ENCODE peak calls at places on chromosomes 1 and 21, in four cellular contexts. One of them, this sample, is unnamed. For H3K4me1, the result is how much of the 10 kb centered on the place peaks cover.

GRCh38 chr1:210123383-210123782 is 109.2 kb upstream of the SERTAD4 start:
- DNase-seq in Peyer's patch: no peak
- DNase-seq in K562: no peak
- DNase-seq in heart left ventricle: no peak
- DNase-seq in this sample: no peak

GRCh38 chr1:17553970-17554369 is 14.5 kb downstream of the ARHGEF10L start:
- DNase-seq in Peyer's patch: no peak
- DNase-seq in K562: no peak
- DNase-seq in heart left ventricle: no peak
- DNase-seq in this sample: no peak

GRCh38 chr1:50438945-50439344 is 15.7 kb upstream of the DMRTA2 start:
- DNase-seq in Peyer's patch: no peak
- DNase-seq in K562: no peak
- DNase-seq in heart left ventricle: no peak
- DNase-seq in this sample: no peak

GRCh38 chr1:62800825-62801306 is 16.9 kb downstream of the ATG4C start:
- DNase-seq in Peyer's patch: no peak
- DNase-seq in K562: no peak
- DNase-seq in heart left ventricle: no peak
- DNase-seq in this sample: no peak

GRCh38 chr1:9827558-9828185 is 3.9 kb upstream of the CLSTN1 start:
- DNase-seq in Peyer's patch: no peak
- DNase-seq in K562: peak
- DNase-seq in heart left ventricle: peak
- DNase-seq in this sample: no peak

GRCh38 chr1:3672231-3672970 is 20.1 kb downstream of the TP73 start:
- DNase-seq in Peyer's patch: peak
- DNase-seq in K562: no peak
- DNase-seq in heart left ventricle: no peak
- DNase-seq in this sample: no peak

GRCh38 chr1:53025034-53025777 is 36.8 kb upstream of the PODN start:
- DNase-seq in Peyer's patch: peak
- DNase-seq in K562: peak
- DNase-seq in heart left ventricle: peak
- DNase-seq in this sample: no peak

GRCh38 chr1:245041058-245041698 is 113.6 kb upstream of the KIF26B start:
- DNase-seq in Peyer's patch: no peak
- DNase-seq in K562: no peak
- DNase-seq in heart left ventricle: no peak
- DNase-seq in this sample: no peak

GRCh38 chr1:201138311-201138840 is 11.4 kb upstream of the ASCL5 start:
- DNase-seq in Peyer's patch: no peak
- DNase-seq in K562: no peak
- DNase-seq in heart left ventricle: no peak
- DNase-seq in this sample: no peak

GRCh38 chr1:109167114-109167513 is 46.6 kb upstream of the SARS1 start:
- DNase-seq in Peyer's patch: no peak
- DNase-seq in K562: no peak
- DNase-seq in heart left ventricle: no peak
- DNase-seq in this sample: no peak

GRCh38 chr1:46802081-46802480 is 3.2 kb downstream of the CYP4B1 start:
- DNase-seq in Peyer's patch: no peak
- DNase-seq in K562: no peak
- DNase-seq in heart left ventricle: no peak
- DNase-seq in this sample: no peak

GRCh38 chr1:107183011-107183410 is 42.2 kb downstream of the NTNG1 start:
- DNase-seq in Peyer's patch: no peak
- DNase-seq in K562: no peak
- DNase-seq in heart left ventricle: no peak
- DNase-seq in this sample: no peak

GRCh38 chr1:184163674-184164470 is 112.3 kb downstream of the TSEN15 start:
- DNase-seq in Peyer's patch: no peak
- DNase-seq in K562: no peak
- DNase-seq in heart left ventricle: peak
- DNase-seq in this sample: no peak

GRCh38 chr21:41965447-41966340 is 11.9 kb upstream of the C2CD2 start:
- DNase-seq in Peyer's patch: peak
- DNase-seq in K562: no peak
- DNase-seq in heart left ventricle: no peak
- DNase-seq in this sample: no peak

GRCh38 chr1:79716481-79716880 is 710.0 kb upstream of the ADGRL4 start:
- DNase-seq in Peyer's patch: no peak
- DNase-seq in K562: no peak
- DNase-seq in heart left ventricle: no peak
- DNase-seq in this sample: no peak

GRCh38 chr1:204483791-204484190 is 10.8 kb downstream of the PIK3C2B start:
- DNase-seq in Peyer's patch: no peak
- DNase-seq in K562: no peak
- DNase-seq in heart left ventricle: no peak
- DNase-seq in this sample: no peak

GRCh38 chr1:26234644-26235384 is 814 bp downstream of the CEP85 start:
- DNase-seq in Peyer's patch: no peak
- DNase-seq in K562: peak
- DNase-seq in heart left ventricle: no peak
- DNase-seq in this sample: peak

GRCh38 chr1:18474559-18474958 is 6.2 kb upstream of the KLHDC7A start:
- DNase-seq in Peyer's patch: no peak
- DNase-seq in K562: no peak
- DNase-seq in heart left ventricle: no peak
- DNase-seq in this sample: no peak

GRCh38 chr1:8767006-8767405 is 50.4 kb downstream of the RERE start:
- DNase-seq in Peyer's patch: no peak
- DNase-seq in K562: no peak
- DNase-seq in heart left ventricle: no peak
- DNase-seq in this sample: no peak

GRCh38 chr1:51063121-51063520 is 38.9 kb upstream of the C1orf185 start:
- DNase-seq in Peyer's patch: no peak
- DNase-seq in K562: no peak
- DNase-seq in heart left ventricle: no peak
- DNase-seq in this sample: no peak

GRCh38 chr1:109814993-109815786 is 51.5 kb upstream of the EPS8L3 start:
- DNase-seq in Peyer's patch: no peak
- DNase-seq in K562: no peak
- DNase-seq in heart left ventricle: no peak
- DNase-seq in this sample: no peak

GRCh38 chr1:214471458-214471857 is 79.9 kb downstream of the PTPN14 start:
- DNase-seq in Peyer's patch: no peak
- DNase-seq in K562: no peak
- DNase-seq in heart left ventricle: no peak
- DNase-seq in this sample: no peak
- H3K4me1 ChIP-seq in Peyer's patch: under half
- H3K4me1 ChIP-seq in K562: under half
- H3K4me1 ChIP-seq in heart left ventricle: under half
- H3K4me1 ChIP-seq in this sample: under half

GRCh38 chr1:21537932-21538630 is 28.9 kb downstream of the ALPL start:
- DNase-seq in Peyer's patch: no peak
- DNase-seq in K562: no peak
- DNase-seq in heart left ventricle: peak
- DNase-seq in this sample: no peak

GRCh38 chr1:21541330-21541729 is 32.1 kb downstream of the ALPL start:
- DNase-seq in Peyer's patch: no peak
- DNase-seq in K562: no peak
- DNase-seq in heart left ventricle: no peak
- DNase-seq in this sample: no peak

GRCh38 chr1:21537511-21537931 is 28.3 kb downstream of the ALPL start:
- DNase-seq in Peyer's patch: no peak
- DNase-seq in K562: no peak
- DNase-seq in heart left ventricle: peak
- DNase-seq in this sample: no peak

GRCh38 chr1:21541835-21542234 is 32.6 kb downstream of the ALPL start:
- DNase-seq in Peyer's patch: no peak
- DNase-seq in K562: no peak
- DNase-seq in heart left ventricle: peak
- DNase-seq in this sample: no peak

GRCh38 chr1:21539933-21540332 is 30.7 kb downstream of the ALPL start:
- DNase-seq in Peyer's patch: no peak
- DNase-seq in K562: no peak
- DNase-seq in heart left ventricle: peak
- DNase-seq in this sample: peak
- TF ChIP-seq CTCF in Peyer's patch: no peak
- TF ChIP-seq CTCF in K562: peak
- TF ChIP-seq CTCF in heart left ventricle: no peak
- TF ChIP-seq CTCF in this sample: no peak

GRCh38 chr1:237562247-237562823 is 328.4 kb downstream of the ZP4 start:
- DNase-seq in Peyer's patch: no peak
- DNase-seq in K562: peak
- DNase-seq in heart left ventricle: no peak
- DNase-seq in this sample: peak

GRCh38 chr1:237553078-237553477 is 337.6 kb downstream of the ZP4 start:
- DNase-seq in Peyer's patch: no peak
- DNase-seq in K562: no peak
- DNase-seq in heart left ventricle: no peak
- DNase-seq in this sample: no peak

GRCh38 chr1:237556911-237557310 is 333.8 kb downstream of the ZP4 start:
- DNase-seq in Peyer's patch: no peak
- DNase-seq in K562: no peak
- DNase-seq in heart left ventricle: no peak
- DNase-seq in this sample: no peak
- TF ChIP-seq POLR2A in Peyer's patch: no peak
- TF ChIP-seq POLR2A in K562: no peak
- TF ChIP-seq POLR2A in heart left ventricle: no peak
- TF ChIP-seq POLR2A in this sample: no peak

DNA sequence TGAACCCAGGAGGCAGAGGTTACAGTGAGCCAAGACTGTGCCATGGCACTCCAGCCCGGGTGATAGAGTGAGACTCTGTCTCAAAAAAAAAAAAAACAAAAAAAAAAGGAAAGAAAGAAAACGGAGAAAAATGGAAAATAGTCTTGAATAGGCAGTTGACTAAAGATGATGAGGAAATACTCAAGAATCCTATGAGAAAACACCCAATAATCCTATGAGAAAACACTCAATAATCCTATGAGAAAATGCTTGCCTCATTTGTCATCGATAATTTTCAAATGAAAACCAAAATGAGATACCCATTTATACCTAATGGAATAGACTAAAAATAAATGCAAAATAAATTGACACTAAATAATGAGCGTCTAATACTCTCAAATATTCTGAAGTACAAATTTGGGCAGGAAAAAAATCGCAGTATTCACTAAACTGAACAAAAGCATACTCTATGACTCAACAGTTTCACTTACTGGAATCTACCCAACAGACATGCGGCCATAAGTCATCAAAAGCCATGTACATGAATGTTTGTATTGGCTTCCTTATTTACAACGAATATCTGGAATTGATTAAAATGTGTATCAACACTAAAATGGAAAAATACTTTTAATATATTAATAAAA is 733.9 kb upstream of the CHRM3 start:
- DNase-seq in Peyer's patch: no peak
- DNase-seq in K562: no peak
- DNase-seq in heart left ventricle: no peak
- DNase-seq in this sample: no peak
- H3K4me1 ChIP-seq in Peyer's patch: under half
- H3K4me1 ChIP-seq in K562: under half
- H3K4me1 ChIP-seq in heart left ventricle: under half
- H3K4me1 ChIP-seq in this sample: under half

GRCh38 chr1:116854294-116854693 is 55.4 kb upstream of the PTGFRN start:
- DNase-seq in Peyer's patch: no peak
- DNase-seq in K562: no peak
- DNase-seq in heart left ventricle: no peak
- DNase-seq in this sample: no peak
- TF ChIP-seq CTCF in Peyer's patch: peak
- TF ChIP-seq CTCF in K562: no peak
- TF ChIP-seq CTCF in heart left ventricle: peak
- TF ChIP-seq CTCF in this sample: no peak

DNA sequence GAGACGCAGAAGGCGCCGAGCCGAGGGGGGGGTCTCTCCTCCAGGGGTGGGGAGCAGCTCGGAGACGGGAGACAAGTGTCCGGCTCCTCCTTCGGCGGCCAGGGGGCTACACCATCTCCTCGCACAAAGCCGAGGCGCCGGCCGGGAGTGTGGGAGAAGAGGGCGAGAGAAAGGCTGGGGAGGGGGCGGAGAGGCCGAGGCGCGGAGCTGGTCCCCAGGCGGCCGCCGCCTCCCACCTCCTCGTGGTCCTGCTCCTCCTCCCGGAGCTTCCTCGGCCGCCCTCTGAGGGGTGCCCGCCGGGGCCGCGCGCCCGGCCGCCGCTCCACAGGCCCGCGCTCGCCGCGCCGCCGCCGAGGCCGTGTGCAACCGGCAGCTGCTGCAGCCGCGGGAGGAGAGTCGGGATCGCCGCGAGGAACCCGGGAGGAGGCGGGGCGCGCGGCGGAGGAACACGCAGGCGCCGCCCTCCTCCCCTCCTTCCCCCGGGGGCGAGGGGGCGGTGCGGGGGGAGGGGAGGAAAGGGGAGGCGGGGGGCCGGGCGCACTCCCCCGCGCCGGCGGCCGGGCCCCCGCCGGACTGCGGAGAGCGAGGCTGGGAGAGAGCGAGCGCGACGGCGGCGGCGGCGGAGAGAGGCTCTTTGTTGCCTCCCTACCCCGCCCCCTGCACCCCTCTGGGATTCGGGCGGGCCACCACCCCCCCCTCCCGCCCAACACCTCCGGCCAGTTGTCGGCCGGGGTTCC is at the start of gene ENAH:
- DNase-seq in Peyer's patch: peak
- DNase-seq in K562: peak
- DNase-seq in heart left ventricle: peak
- DNase-seq in this sample: peak
- TF ChIP-seq POLR2A in Peyer's patch: peak
- TF ChIP-seq POLR2A in K562: no peak
- TF ChIP-seq POLR2A in heart left ventricle: peak
- TF ChIP-seq POLR2A in this sample: peak

DNA sequence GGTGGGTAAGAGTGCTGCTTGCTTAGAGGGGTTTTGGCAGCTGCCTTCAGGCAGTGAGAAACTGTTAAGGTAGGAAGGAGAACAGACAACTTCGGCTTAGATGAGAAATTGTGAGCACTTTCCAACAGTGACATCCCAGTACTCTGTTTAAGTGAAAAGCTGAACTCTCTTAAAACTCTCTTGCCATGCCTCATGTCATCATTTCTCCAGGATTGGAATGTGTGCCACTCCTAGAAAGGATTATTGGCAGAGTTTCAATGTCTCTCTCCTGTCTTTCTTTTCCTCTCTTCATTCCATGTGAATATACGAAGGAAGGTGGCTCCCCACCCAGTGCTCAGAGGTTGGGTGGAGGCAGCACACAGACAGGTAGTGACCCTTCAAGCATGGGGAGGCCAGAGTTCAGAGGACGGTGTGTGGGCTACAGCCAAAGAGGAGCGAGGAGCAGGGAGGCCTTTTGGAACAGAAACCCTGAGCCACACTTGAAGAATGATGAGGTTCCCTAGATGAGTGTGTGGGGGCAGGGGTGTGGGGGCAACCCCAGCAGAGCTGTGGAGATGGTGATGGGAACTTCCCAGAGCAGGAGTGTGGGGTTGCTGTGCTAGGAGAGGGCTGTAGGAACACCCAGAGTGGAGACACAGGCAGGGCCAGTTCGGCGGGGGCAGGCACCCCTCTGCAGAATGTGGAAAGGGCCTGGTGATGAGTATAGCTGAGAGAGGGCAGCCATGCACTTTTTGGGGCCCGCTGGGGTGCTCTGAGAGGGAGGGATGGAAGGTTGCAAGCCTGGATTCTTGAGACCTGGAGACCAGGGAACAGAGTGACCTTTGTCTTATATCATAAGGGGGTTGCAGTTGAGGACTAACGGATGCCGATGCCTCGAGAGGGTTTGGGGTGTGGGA is 58.8 kb downstream of the GALNT2 start:
- DNase-seq in Peyer's patch: no peak
- DNase-seq in K562: no peak
- DNase-seq in heart left ventricle: no peak
- DNase-seq in this sample: no peak
- H3K4me1 ChIP-seq in Peyer's patch: under half
- H3K4me1 ChIP-seq in K562: half or more
- H3K4me1 ChIP-seq in heart left ventricle: under half
- H3K4me1 ChIP-seq in this sample: under half